ENCODE peak calls at places on chromosome 22, in nine cellular contexts. Y is fibroblast of pulmonary artery; H is fibroblast of the aortic adventitia; C is NCI-H146; X is AG09319; F is EL; L is effector CD4-positive, alpha-beta T cell; U is cardiac muscle cell; B is amniotic epithelial cell. W is an unnamed sample.

GRCh38 chr22:47817380-47817779 is 1054.9 kb downstream of the TBC1D22A start:
- DNase-seq in X (no peak), H (no peak), C (no peak), Y (no peak), B (no peak), L (no peak), U (no peak), F (no peak), W (no peak)

GRCh38 chr22:37464181-37464580 is 22.0 kb downstream of the MFNG start:
- DNase-seq in Y (peak), U (peak), C (no peak), X (no peak), F (peak), B (no peak), L (no peak), H (no peak), W (no peak)

GRCh38 chr22:47610766-47611165 is 848.3 kb downstream of the TBC1D22A start:
- DNase-seq in L (no peak), F (no peak), Y (no peak), X (no peak), B (no peak), C (no peak), H (no peak), U (no peak), W (no peak)

GRCh38 chr22:28998681-28999080 is 63.0 kb downstream of the C22orf31 start:
- DNase-seq in X (no peak), U (no peak), F (no peak), H (no peak), L (no peak), Y (no peak), B (no peak), C (no peak), W (no peak)

GRCh38 chr22:50600967-50601668 is 525 bp downstream of the MAPK8IP2 start:
- DNase-seq in C (peak), B (no peak), X (no peak), L (no peak), H (no peak), F (no peak), Y (no peak), U (no peak), W (no peak)

GRCh38 chr22:27990879-27991278 is 71.8 kb upstream of the PITPNB start:
- DNase-seq in C (no peak), L (no peak), Y (peak), X (no peak), B (no peak), H (peak), U (peak), F (no peak), W (no peak)

GRCh38 chr22:26906464-26906863 is 249.1 kb downstream of the MIAT start:
- DNase-seq in B (no peak), F (no peak), C (peak), L (no peak), U (no peak), Y (no peak), X (no peak), H (no peak), W (no peak)

GRCh38 chr22:19799322-19800190 is 39.0 kb downstream of the TBX1 start:
- DNase-seq in U (peak), C (no peak), L (no peak), Y (peak), X (peak), B (no peak), F (peak), H (peak), W (peak)

GRCh38 chr22:38953577-38954413 is 3.6 kb upstream of the APOBEC3A start:
- DNase-seq in B (no peak), X (no peak), U (no peak), H (no peak), Y (no peak), L (no peak), F (peak), C (no peak), W (no peak)

GRCh38 chr22:35749808-35750207 is 32.1 kb downstream of the APOL5 start:
- DNase-seq in X (peak), Y (no peak), U (no peak), H (no peak), B (no peak), C (no peak), F (peak), L (no peak), W (no peak)

GRCh38 chr22:24499706-24500105 is 4.6 kb downstream of the UPB1 start:
- DNase-seq in B (no peak), H (no peak), Y (no peak), X (no peak), U (no peak), F (no peak), L (no peak), C (no peak), W (no peak)

GRCh38 chr22:46517255-46517761 is 20.1 kb downstream of the CELSR1 start:
- DNase-seq in B (no peak), H (no peak), X (no peak), F (no peak), Y (no peak), U (no peak), L (no peak), C (no peak), W (no peak)

GRCh38 chr22:35330258-35330861 is 30.7 kb downstream of the TOM1 start:
- DNase-seq in H (peak), L (peak), Y (peak), X (no peak), F (peak), B (peak), U (peak), C (no peak), W (no peak)

GRCh38 chr22:47794851-47795250 is 1032.4 kb downstream of the TBC1D22A start:
- DNase-seq in X (no peak), L (no peak), C (no peak), B (no peak), Y (no peak), U (no peak), F (no peak), H (no peak), W (no peak)

W was measured in smooth muscle cell of the brain vasculature.